ENCODE peak calls at places on chromosomes 4 and X, in eight cellular contexts. One of them, this sample, is unnamed.

GRCh38 chr4:58247792-58248191 is 1137.6 kb upstream of the IGFBP7 start:
- DNase-seq in neural progenitor cell: peak
- DNase-seq in CD4-positive, alpha-beta T cell: no peak
- DNase-seq in left ventricle myocardium inferior: no peak
- DNase-seq in GM23248: no peak
- DNase-seq in Peyer's patch: no peak
- DNase-seq in OCI-LY7: peak
- DNase-seq in upper lobe of left lung: no peak
- DNase-seq in this sample: no peak

GRCh38 chr4:82811838-82812672 is 13.5 kb upstream of the SCD5 start:
- DNase-seq in neural progenitor cell: peak
- DNase-seq in CD4-positive, alpha-beta T cell: no peak
- DNase-seq in left ventricle myocardium inferior: no peak
- DNase-seq in GM23248: no peak
- DNase-seq in Peyer's patch: no peak
- DNase-seq in OCI-LY7: no peak
- DNase-seq in upper lobe of left lung: no peak
- DNase-seq in this sample: no peak

GRCh38 chrX:77910108-77910840 is at the start of gene ATP7A:
- DNase-seq in neural progenitor cell: peak
- DNase-seq in CD4-positive, alpha-beta T cell: peak
- DNase-seq in left ventricle myocardium inferior: peak
- DNase-seq in GM23248: peak
- DNase-seq in Peyer's patch: peak
- DNase-seq in OCI-LY7: peak
- DNase-seq in upper lobe of left lung: peak
- DNase-seq in this sample: peak

GRCh38 chr4:54440394-54441223 is 211.5 kb downstream of the PDGFRA start:
- DNase-seq in neural progenitor cell: peak
- DNase-seq in CD4-positive, alpha-beta T cell: no peak
- DNase-seq in left ventricle myocardium inferior: no peak
- DNase-seq in GM23248: peak
- DNase-seq in Peyer's patch: no peak
- DNase-seq in OCI-LY7: peak
- DNase-seq in upper lobe of left lung: no peak
- DNase-seq in this sample: peak

GRCh38 chr4:57020467-57021101 is 41.9 kb downstream of the POLR2B start:
- DNase-seq in neural progenitor cell: no peak
- DNase-seq in CD4-positive, alpha-beta T cell: no peak
- DNase-seq in left ventricle myocardium inferior: no peak
- DNase-seq in GM23248: peak
- DNase-seq in Peyer's patch: no peak
- DNase-seq in OCI-LY7: no peak
- DNase-seq in upper lobe of left lung: no peak
- DNase-seq in this sample: no peak

GRCh38 chr4:121707344-121707743 is 10.6 kb upstream of the ANXA5 start:
- DNase-seq in neural progenitor cell: no peak
- DNase-seq in CD4-positive, alpha-beta T cell: no peak
- DNase-seq in left ventricle myocardium inferior: no peak
- DNase-seq in GM23248: no peak
- DNase-seq in Peyer's patch: no peak
- DNase-seq in OCI-LY7: no peak
- DNase-seq in upper lobe of left lung: no peak
- DNase-seq in this sample: no peak

GRCh38 chrX:71545364-71545763 is 12.5 kb downstream of the OGT start:
- DNase-seq in neural progenitor cell: no peak
- DNase-seq in CD4-positive, alpha-beta T cell: no peak
- DNase-seq in left ventricle myocardium inferior: no peak
- DNase-seq in GM23248: no peak
- DNase-seq in Peyer's patch: no peak
- DNase-seq in OCI-LY7: no peak
- DNase-seq in upper lobe of left lung: no peak
- DNase-seq in this sample: no peak

GRCh38 chrX:111095974-111096870 is at the start of gene PAK3:
- DNase-seq in neural progenitor cell: peak
- DNase-seq in CD4-positive, alpha-beta T cell: no peak
- DNase-seq in left ventricle myocardium inferior: no peak
- DNase-seq in GM23248: peak
- DNase-seq in Peyer's patch: peak
- DNase-seq in OCI-LY7: no peak
- DNase-seq in upper lobe of left lung: peak
- DNase-seq in this sample: no peak

GRCh38 chr4:104901438-104901837 is 245.2 kb upstream of the TET2 start:
- DNase-seq in neural progenitor cell: peak
- DNase-seq in CD4-positive, alpha-beta T cell: no peak
- DNase-seq in left ventricle myocardium inferior: no peak
- DNase-seq in GM23248: no peak
- DNase-seq in Peyer's patch: no peak
- DNase-seq in OCI-LY7: no peak
- DNase-seq in upper lobe of left lung: no peak
- DNase-seq in this sample: no peak

GRCh38 chr4:76156635-76157034 is 8.4 kb upstream of the NUP54 start:
- DNase-seq in neural progenitor cell: no peak
- DNase-seq in CD4-positive, alpha-beta T cell: no peak
- DNase-seq in left ventricle myocardium inferior: no peak
- DNase-seq in GM23248: peak
- DNase-seq in Peyer's patch: no peak
- DNase-seq in OCI-LY7: no peak
- DNase-seq in upper lobe of left lung: no peak
- DNase-seq in this sample: no peak

GRCh38 chr4:30720021-30720655 is at the start of gene PCDH7:
- DNase-seq in neural progenitor cell: no peak
- DNase-seq in CD4-positive, alpha-beta T cell: no peak
- DNase-seq in left ventricle myocardium inferior: peak
- DNase-seq in GM23248: peak
- DNase-seq in Peyer's patch: peak
- DNase-seq in OCI-LY7: no peak
- DNase-seq in upper lobe of left lung: peak
- DNase-seq in this sample: peak

GRCh38 chrX:57286507-57287251 is at the start of gene FAAH2:
- DNase-seq in neural progenitor cell: peak
- DNase-seq in CD4-positive, alpha-beta T cell: peak
- DNase-seq in left ventricle myocardium inferior: no peak
- DNase-seq in GM23248: no peak
- DNase-seq in Peyer's patch: peak
- DNase-seq in OCI-LY7: peak
- DNase-seq in upper lobe of left lung: no peak
- DNase-seq in this sample: no peak

DNA sequence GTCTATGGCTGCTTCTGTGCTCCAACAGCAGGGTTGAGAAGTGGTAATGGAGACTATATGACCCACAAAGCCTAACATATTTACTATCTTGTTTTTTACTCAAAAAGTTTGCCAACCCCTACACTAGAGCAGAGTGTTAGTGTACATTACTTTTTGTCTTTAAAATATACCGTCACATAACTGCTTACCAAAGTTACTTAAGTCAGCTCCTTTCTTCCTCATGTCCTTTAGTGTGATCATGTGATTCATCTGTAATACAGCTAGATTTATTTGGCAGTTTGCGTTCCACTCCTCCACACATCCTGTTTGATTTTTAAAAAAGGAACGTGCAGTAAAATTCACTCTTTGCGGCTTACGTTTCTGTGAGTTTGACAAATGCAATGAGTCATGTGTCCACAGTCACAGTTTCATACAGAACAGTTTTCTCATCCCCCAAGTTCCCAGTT is 162.4 kb upstream of the GPRIN3 start:
- DNase-seq in neural progenitor cell: no peak
- DNase-seq in CD4-positive, alpha-beta T cell: no peak
- DNase-seq in left ventricle myocardium inferior: no peak
- DNase-seq in GM23248: peak
- DNase-seq in Peyer's patch: no peak
- DNase-seq in OCI-LY7: no peak
- DNase-seq in upper lobe of left lung: no peak
- DNase-seq in this sample: no peak
- H3K27ac ChIP-seq in neural progenitor cell: no peak
- H3K27ac ChIP-seq in CD4-positive, alpha-beta T cell: no peak
- H3K27ac ChIP-seq in left ventricle myocardium inferior: no peak
- H3K27ac ChIP-seq in GM23248: peak
- H3K27ac ChIP-seq in Peyer's patch: no peak
- H3K27ac ChIP-seq in OCI-LY7: no peak
- H3K27ac ChIP-seq in upper lobe of left lung: no peak
- H3K27ac ChIP-seq in this sample: no peak

GRCh38 chr4:89216866-89217265 is 90.7 kb downstream of the GPRIN3 start:
- DNase-seq in neural progenitor cell: no peak
- DNase-seq in CD4-positive, alpha-beta T cell: no peak
- DNase-seq in left ventricle myocardium inferior: no peak
- DNase-seq in GM23248: no peak
- DNase-seq in Peyer's patch: no peak
- DNase-seq in OCI-LY7: no peak
- DNase-seq in upper lobe of left lung: no peak
- DNase-seq in this sample: no peak

GRCh38 chr4:89218587-89218986 is 89.0 kb downstream of the GPRIN3 start:
- DNase-seq in neural progenitor cell: no peak
- DNase-seq in CD4-positive, alpha-beta T cell: no peak
- DNase-seq in left ventricle myocardium inferior: no peak
- DNase-seq in GM23248: no peak
- DNase-seq in Peyer's patch: no peak
- DNase-seq in OCI-LY7: no peak
- DNase-seq in upper lobe of left lung: no peak
- DNase-seq in this sample: no peak

GRCh38 chr4:89222171-89222570 is 85.4 kb downstream of the GPRIN3 start:
- DNase-seq in neural progenitor cell: no peak
- DNase-seq in CD4-positive, alpha-beta T cell: no peak
- DNase-seq in left ventricle myocardium inferior: no peak
- DNase-seq in GM23248: no peak
- DNase-seq in Peyer's patch: peak
- DNase-seq in OCI-LY7: no peak
- DNase-seq in upper lobe of left lung: no peak
- DNase-seq in this sample: no peak

GRCh38 chr4:89217594-89217993 is 90.0 kb downstream of the GPRIN3 start:
- DNase-seq in neural progenitor cell: no peak
- DNase-seq in CD4-positive, alpha-beta T cell: no peak
- DNase-seq in left ventricle myocardium inferior: no peak
- DNase-seq in GM23248: no peak
- DNase-seq in Peyer's patch: no peak
- DNase-seq in OCI-LY7: no peak
- DNase-seq in upper lobe of left lung: no peak
- DNase-seq in this sample: no peak

DNA sequence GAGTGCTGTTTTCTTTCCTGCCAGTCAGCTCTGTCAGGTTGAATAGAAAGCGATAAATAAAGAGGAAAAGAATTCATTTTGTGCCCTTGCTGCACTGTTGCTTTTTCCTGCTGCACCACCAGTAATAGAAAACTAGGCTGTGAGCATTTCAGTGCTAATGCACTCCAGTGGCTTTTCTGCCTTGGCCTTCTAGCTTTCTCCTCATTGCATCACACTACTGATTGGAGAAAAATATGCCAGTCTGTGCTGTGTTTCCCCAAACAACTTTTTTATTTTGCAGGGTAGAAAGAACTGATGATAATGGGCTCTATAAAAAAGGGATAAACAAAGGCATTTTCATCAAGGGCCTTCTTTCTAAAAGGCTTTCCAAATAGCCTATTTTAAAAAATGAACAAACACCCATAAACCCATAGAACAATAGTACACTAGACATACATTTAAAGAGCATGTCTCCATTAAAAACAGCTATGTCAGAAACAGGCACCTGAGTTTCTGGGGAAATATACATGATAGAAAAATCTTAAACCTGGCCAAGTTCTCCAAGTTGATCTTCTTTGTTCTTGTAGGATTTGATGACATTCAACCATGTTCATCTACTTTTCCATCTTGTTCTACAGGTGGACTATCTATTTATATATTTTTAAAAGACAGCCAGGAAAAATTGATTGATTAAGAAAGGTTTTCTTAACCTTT is 86.3 kb downstream of the GPRIN3 start:
- DNase-seq in neural progenitor cell: no peak
- DNase-seq in CD4-positive, alpha-beta T cell: no peak
- DNase-seq in left ventricle myocardium inferior: no peak
- DNase-seq in GM23248: peak
- DNase-seq in Peyer's patch: no peak
- DNase-seq in OCI-LY7: no peak
- DNase-seq in upper lobe of left lung: no peak
- DNase-seq in this sample: no peak
- H3K27ac ChIP-seq in neural progenitor cell: no peak
- H3K27ac ChIP-seq in CD4-positive, alpha-beta T cell: no peak
- H3K27ac ChIP-seq in left ventricle myocardium inferior: no peak
- H3K27ac ChIP-seq in GM23248: no peak
- H3K27ac ChIP-seq in Peyer's patch: no peak
- H3K27ac ChIP-seq in OCI-LY7: no peak
- H3K27ac ChIP-seq in upper lobe of left lung: no peak
- H3K27ac ChIP-seq in this sample: no peak

DNA sequence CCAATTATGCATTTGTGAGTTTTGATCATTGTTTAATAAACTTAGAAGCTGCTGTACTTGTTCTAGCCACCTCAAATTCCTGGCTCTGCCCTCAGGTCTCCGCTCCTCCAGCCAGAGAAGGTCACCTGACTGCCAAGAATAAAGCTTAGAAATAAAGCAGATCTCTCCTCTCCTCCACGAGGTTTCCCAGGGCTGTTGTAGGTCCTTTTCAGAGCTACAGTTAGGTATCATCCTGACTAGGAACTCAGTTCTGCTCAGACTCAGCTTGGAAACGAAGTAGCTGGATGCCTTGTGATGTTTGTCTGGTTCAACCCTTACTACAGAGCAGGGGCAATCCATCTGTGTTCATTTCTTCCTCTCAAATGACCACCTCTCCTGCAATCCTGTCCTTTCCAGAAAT is 79.1 kb upstream of the RAPGEF2 start:
- DNase-seq in neural progenitor cell: no peak
- DNase-seq in CD4-positive, alpha-beta T cell: no peak
- DNase-seq in left ventricle myocardium inferior: no peak
- DNase-seq in GM23248: no peak
- DNase-seq in Peyer's patch: no peak
- DNase-seq in OCI-LY7: no peak
- DNase-seq in upper lobe of left lung: no peak
- DNase-seq in this sample: no peak
- H3K27ac ChIP-seq in neural progenitor cell: no peak
- H3K27ac ChIP-seq in CD4-positive, alpha-beta T cell: no peak
- H3K27ac ChIP-seq in left ventricle myocardium inferior: no peak
- H3K27ac ChIP-seq in GM23248: no peak
- H3K27ac ChIP-seq in Peyer's patch: no peak
- H3K27ac ChIP-seq in OCI-LY7: no peak
- H3K27ac ChIP-seq in upper lobe of left lung: no peak
- H3K27ac ChIP-seq in this sample: no peak

GRCh38 chr4:145177511-145177905 is 2.9 kb downstream of the OTUD4 start:
- DNase-seq in neural progenitor cell: no peak
- DNase-seq in CD4-positive, alpha-beta T cell: no peak
- DNase-seq in left ventricle myocardium inferior: no peak
- DNase-seq in GM23248: peak
- DNase-seq in Peyer's patch: no peak
- DNase-seq in OCI-LY7: no peak
- DNase-seq in upper lobe of left lung: no peak
- DNase-seq in this sample: no peak
- H3K27ac ChIP-seq in neural progenitor cell: no peak
- H3K27ac ChIP-seq in CD4-positive, alpha-beta T cell: no peak
- H3K27ac ChIP-seq in left ventricle myocardium inferior: peak
- H3K27ac ChIP-seq in GM23248: peak
- H3K27ac ChIP-seq in Peyer's patch: peak
- H3K27ac ChIP-seq in OCI-LY7: peak
- H3K27ac ChIP-seq in upper lobe of left lung: peak
- H3K27ac ChIP-seq in this sample: no peak

GRCh38 chrX:110006826-110007375 is 4.0 kb downstream of the TMEM164 start:
- DNase-seq in neural progenitor cell: no peak
- DNase-seq in CD4-positive, alpha-beta T cell: no peak
- DNase-seq in left ventricle myocardium inferior: no peak
- DNase-seq in GM23248: peak
- DNase-seq in Peyer's patch: no peak
- DNase-seq in OCI-LY7: no peak
- DNase-seq in upper lobe of left lung: no peak
- DNase-seq in this sample: no peak
- H3K27ac ChIP-seq in neural progenitor cell: no peak
- H3K27ac ChIP-seq in CD4-positive, alpha-beta T cell: no peak
- H3K27ac ChIP-seq in left ventricle myocardium inferior: peak
- H3K27ac ChIP-seq in GM23248: no peak
- H3K27ac ChIP-seq in Peyer's patch: no peak
- H3K27ac ChIP-seq in OCI-LY7: no peak
- H3K27ac ChIP-seq in upper lobe of left lung: no peak
- H3K27ac ChIP-seq in this sample: no peak

This sample was measured in caudate nucleus.